ENCODE peak calls at places on chromosomes 2 and 18, in six cellular contexts. D, M, X, U, L and E are unnamed samples.

GRCh38 chr2:224994221-224994843 is 47.9 kb downstream of the DOCK10 start:
- DNase-seq in U (no peak), D (no peak), M (no peak), L (no peak), X (no peak), E (no peak)

GRCh38 chr2:120886967-120887672 is 151.5 kb downstream of the GLI2 start:
- DNase-seq in X (no peak), U (no peak), M (no peak), L (no peak), D (no peak), E (no peak)

GRCh38 chr2:12202702-12203101 is 456.3 kb downstream of the LPIN1 start:
- DNase-seq in M (no peak), U (no peak), L (peak; percentile 36), X (no peak), D (no peak), E (no peak)

GRCh38 chr18:26471027-26471426 is 77.3 kb downstream of the KCTD1 start:
- DNase-seq in U (no peak), L (no peak), D (no peak), M (no peak), X (no peak), E (no peak)

GRCh38 chr2:117470311-117471095 is 344.0 kb upstream of the DDX18 start:
- DNase-seq in X (no peak), L (peak; percentile 6), D (peak; percentile 11), M (no peak), U (no peak), E (peak; percentile 22)

GRCh38 chr2:144515694-144516416 is 4.1 kb downstream of the ZEB2 start:
- DNase-seq in L (peak; percentile 62), D (peak; percentile 24), U (peak; percentile 43), M (no peak), X (peak; percentile 65), E (peak; percentile 69)

GRCh38 chr2:47607315-47608061 is 175.5 kb upstream of the MSH6 start:
- DNase-seq in L (no peak), X (no peak), M (no peak), D (no peak), U (no peak), E (no peak)

GRCh38 chr2:102806250-102806837 is 44.5 kb downstream of the TMEM182 start:
- DNase-seq in L (peak; percentile 78), M (no peak), U (peak; percentile 12), D (peak; percentile 44), X (no peak), E (peak; percentile 43)

GRCh38 chr2:45102579-45103117 is 93.4 kb upstream of the SIX2 start:
- DNase-seq in D (no peak), U (no peak), X (no peak), L (no peak), M (no peak), E (no peak)

GRCh38 chr2:238913931-238914647 is 66.2 kb downstream of the TWIST2 start:
- DNase-seq in M (no peak), U (no peak), X (peak; percentile 53), L (no peak), D (no peak), E (no peak)

GRCh38 chr2:79447462-79447861 is 65.4 kb upstream of the CTNNA2 start:
- DNase-seq in L (no peak), M (no peak), U (no peak), D (no peak), X (no peak), E (no peak)

GRCh38 chr2:71922091-71922490 is 225.6 kb downstream of the CYP26B1 start:
- DNase-seq in X (no peak), M (no peak), L (no peak), U (no peak), D (no peak), E (no peak)

GRCh38 chr2:1593371-1594205 is 150.7 kb downstream of the PXDN start:
- DNase-seq in L (no peak), U (no peak), M (no peak), X (no peak), D (no peak), E (peak; percentile 89)

GRCh38 chr18:43592268-43592667 is 315.0 kb upstream of the SYT4 start:
- DNase-seq in M (no peak), U (no peak), D (no peak), X (no peak), L (no peak), E (no peak)

GRCh38 chr2:62465039-62465740 is 40.8 kb downstream of the TMEM17 start:
- DNase-seq in M (no peak), U (no peak), D (no peak), L (no peak), X (no peak), E (no peak)

GRCh38 chr2:27753744-27754588 is 17.6 kb upstream of the MRPL33 start:
- DNase-seq in U (peak; percentile 63), D (peak; percentile 65), X (peak; percentile 82), M (no peak), L (peak; percentile 78), E (peak; percentile 76)

GRCh38 chr2:46091004-46091403 is 206.2 kb upstream of the EPAS1 start:
- DNase-seq in X (no peak), D (no peak), U (no peak), M (no peak), L (peak; percentile 25), E (no peak)

GRCh38 chr2:127014630-127015029 is 92.3 kb downstream of the BIN1 start:
- DNase-seq in D (peak; percentile 1), L (no peak), M (no peak), U (no peak), X (no peak), E (peak; percentile 74)